ENCODE peak calls at places on chromosomes 2 and 18, in nine cellular contexts. S is A549, C is esophagus muscularis mucosa, Z is ovary, E is GM12878, V is stomach, U is suprapubic skin, A is tibial nerve, J is sigmoid colon. W is an unnamed sample.

GRCh38 chr18:78309307-78309706 is 670.3 kb upstream of the SALL3 start:
- DNase-seq in S (no peak), C (no peak), Z (no peak), E (no peak), V (no peak), U (no peak), A (no peak), J (no peak), W (no peak)

GRCh38 chr2:191637182-191638078 is 40.5 kb upstream of the NABP1 start:
- DNase-seq in S (peak; percentile 21), C (no peak), Z (no peak), E (no peak), V (no peak), U (no peak), A (no peak), J (no peak), W (no peak)

GRCh38 chr2:210190345-210190744 is 19.1 kb upstream of the KANSL1L start:
- DNase-seq in S (no peak), C (no peak), Z (no peak), E (no peak), V (no peak), U (no peak), A (no peak), J (no peak), W (no peak)

GRCh38 chr2:48482774-48483173 is 47.2 kb upstream of the STON1 start:
- DNase-seq in S (no peak), C (no peak), Z (no peak), E (no peak), V (no peak), U (no peak), A (no peak), J (no peak), W (no peak)

GRCh38 chr18:10322408-10322807 is 132.0 kb upstream of the APCDD1 start:
- DNase-seq in S (no peak), C (no peak), Z (no peak), E (no peak), V (no peak), U (no peak), A (no peak), J (no peak), W (no peak)

GRCh38 chr2:74031203-74031602 is 46.5 kb downstream of the TET3 start:
- DNase-seq in S (no peak), C (no peak), Z (no peak), E (no peak), V (no peak), U (no peak), A (no peak), J (no peak), W (no peak)

GRCh38 chr2:237942512-237942897 is 24.3 kb upstream of the UBE2F start:
- DNase-seq in S (no peak), C (no peak), Z (no peak), E (no peak), V (no peak), U (no peak), A (no peak), J (no peak), W (no peak)

GRCh38 chr2:58798787-58799186 is 557.7 kb upstream of the FANCL start:
- DNase-seq in S (no peak), C (no peak), Z (no peak), E (no peak), V (no peak), U (no peak), A (no peak), J (no peak), W (no peak)

GRCh38 chr2:207505728-207506127 is 24.0 kb upstream of the CREB1 start:
- DNase-seq in S (peak; percentile 49), C (peak; percentile 62), Z (no peak), E (no peak), V (no peak), U (no peak), A (no peak), J (no peak), W (no peak)

GRCh38 chr2:46187112-46187618 is 110.0 kb upstream of the EPAS1 start:
- DNase-seq in S (no peak), C (peak; percentile 91), Z (peak; percentile 50), E (peak; percentile 70), V (peak; percentile 64), U (no peak), A (no peak), J (peak; percentile 83), W (peak; percentile 38)

GRCh38 chr2:128169497-128169896 is 78.5 kb downstream of the UGGT1 start:
- DNase-seq in S (no peak), C (no peak), Z (no peak), E (no peak), V (no peak), U (no peak), A (no peak), J (no peak), W (no peak)

GRCh38 chr2:64625352-64626145 is 28.2 kb downstream of the SERTAD2 start:
- DNase-seq in S (no peak), C (no peak), Z (no peak), E (no peak), V (no peak), U (peak; percentile 38), A (no peak), J (peak; percentile 48), W (no peak)

GRCh38 chr2:145555360-145555759 is 1035.4 kb upstream of the ZEB2 start:
- DNase-seq in S (no peak), C (no peak), Z (no peak), E (no peak), V (no peak), U (no peak), A (no peak), J (no peak), W (no peak)

GRCh38 chr2:174339971-174340399 is 5.2 kb downstream of the SP9 start:
- DNase-seq in S (no peak), C (no peak), Z (no peak), E (no peak), V (no peak), U (peak; percentile 66), A (no peak), J (no peak), W (no peak)

GRCh38 chr2:240322231-240322955 is 113.1 kb upstream of the GPC1 start:
- DNase-seq in S (no peak), C (no peak), Z (no peak), E (no peak), V (no peak), U (no peak), A (no peak), J (no peak), W (no peak)

GRCh38 chr2:10273215-10274175 is 29.2 kb upstream of the HPCAL1 start:
- DNase-seq in S (no peak), C (no peak), Z (no peak), E (no peak), V (peak; percentile 24), U (peak; percentile 27), A (no peak), J (no peak), W (peak; percentile 5)

GRCh38 chr2:179201884-179202283 is 62.7 kb downstream of the SESTD1 start:
- DNase-seq in S (no peak), C (no peak), Z (no peak), E (no peak), V (no peak), U (no peak), A (no peak), J (no peak), W (no peak)

GRCh38 chr18:75305984-75306383 is 95.4 kb downstream of the TSHZ1 start:
- DNase-seq in S (no peak), C (peak; percentile 81), Z (no peak), E (no peak), V (no peak), U (no peak), A (no peak), J (no peak), W (no peak)

GRCh38 chr2:215410932-215411285 is 25.0 kb downstream of the FN1 start:
- DNase-seq in S (peak; percentile 66), C (no peak), Z (no peak), E (no peak), V (no peak), U (no peak), A (no peak), J (no peak), W (no peak)

GRCh38 chr18:63879684-63880083 is 7.8 kb upstream of the SERPINB2 start:
- DNase-seq in S (no peak), C (no peak), Z (no peak), E (no peak), V (no peak), U (no peak), A (no peak), J (no peak), W (no peak)

GRCh38 chr2:233061591-233062446 is 1.7 kb downstream of the INPP5D start:
- DNase-seq in S (no peak), C (no peak), Z (no peak), E (no peak), V (peak; percentile 60), U (peak; percentile 64), A (no peak), J (peak; percentile 80), W (peak; percentile 65)
- H3K4me1 ChIP-seq in S (no peaks in the 10 kb centered on the region), C (peaks cover 50% of the 10 kb centered on the region), Z (peaks cover 5% of the 10 kb centered on the region), E (peaks cover 42% of the 10 kb centered on the region), V (no peaks in the 10 kb centered on the region), U (peaks cover 22% of the 10 kb centered on the region), A (peaks cover 24% of the 10 kb centered on the region), J (no peaks in the 10 kb centered on the region), W (peaks cover 12% of the 10 kb centered on the region)

DNA sequence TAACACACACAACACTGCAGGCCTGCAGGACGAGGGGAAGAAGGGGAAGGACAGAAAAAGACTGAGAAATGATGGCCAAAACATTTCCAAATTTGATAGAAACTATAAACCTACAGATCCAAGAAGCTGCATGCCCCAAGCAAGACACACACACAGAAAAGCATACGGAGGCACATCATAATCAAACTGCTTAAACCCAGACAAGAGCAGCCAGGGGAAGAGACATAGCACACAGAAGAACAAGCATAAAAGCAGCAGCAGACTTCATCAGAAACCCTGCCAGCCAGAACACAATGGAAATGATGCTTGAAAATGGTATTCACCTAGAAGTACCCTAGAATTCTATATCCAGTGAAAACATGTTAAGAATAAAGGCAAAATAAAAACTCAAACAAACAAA is 57.2 kb upstream of the RNU4ATAC start:
- DNase-seq in S (no peak), C (no peak), Z (no peak), E (no peak), V (no peak), U (no peak), A (no peak), J (no peak), W (no peak)
- H3K27ac ChIP-seq in S (no peak overlapping the region), C (no peak overlapping the region), Z (no peak overlapping the region), E (no peak overlapping the region), V (no peak overlapping the region), U (no peak overlapping the region), A (no peak overlapping the region), J (no peak overlapping the region), W (no peak overlapping the region)

GRCh38 chr18:37265382-37265781 is 300.2 kb downstream of the CELF4 start:
- DNase-seq in S (no peak), C (no peak), Z (no peak), E (no peak), V (no peak), U (no peak), A (no peak), J (no peak), W (no peak)
- TF ChIP-seq EP300 in S (no peak), C (no peak), Z (no peak), E (no peak), V (no peak), U (no peak), A (no peak), J (no peak), W (no peak)

DNA sequence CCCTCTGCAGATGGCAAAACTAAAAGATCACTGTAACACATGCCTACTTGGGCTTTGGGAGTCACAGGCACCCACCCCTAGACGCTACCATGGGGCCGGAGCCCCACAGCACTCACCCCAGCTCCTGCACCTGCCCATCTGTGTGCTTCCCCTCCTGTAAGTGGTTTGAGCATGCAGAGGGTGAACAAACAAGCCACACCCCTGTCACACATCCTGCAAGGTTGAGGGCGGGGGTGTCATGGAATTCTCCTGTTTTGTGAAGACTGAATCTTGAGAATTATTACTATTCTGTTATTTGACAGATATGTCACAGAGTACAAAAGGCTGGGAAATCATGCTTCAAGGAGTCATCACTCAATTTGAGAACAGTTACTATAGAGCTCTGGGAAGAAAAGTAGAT is 60.9 kb downstream of the RFTN2 start:
- DNase-seq in S (no peak), C (no peak), Z (no peak), E (no peak), V (no peak), U (no peak), A (no peak), J (no peak), W (peak; percentile 17)
- H3K4me1 ChIP-seq in S (peaks cover 23% of the 10 kb centered on the region), C (no peaks in the 10 kb centered on the region), Z (no peaks in the 10 kb centered on the region), E (no peaks in the 10 kb centered on the region), V (peaks cover 5% of the 10 kb centered on the region), U (peaks cover 8% of the 10 kb centered on the region), A (no peaks in the 10 kb centered on the region), J (no peaks in the 10 kb centered on the region), W (peaks cover 11% of the 10 kb centered on the region)

W was measured in transverse colon.